ENCODE peak calls at places on chromosomes 5 and 9, in ten cellular contexts. N is ascending aorta, P is IMR-90, Z is tibial nerve, V is ovary, U is cardiac muscle cell, E is left lung, R is left ventricle myocardium inferior, C is HepG2, Y is K562. G is an unnamed sample.
A peak's percentile ranks its signal among the peaks of the same experiment; 100 is the strongest.

GRCh38 chr5:135230326-135230925 is 168.6 kb downstream of the MACROH2A1 start:
- DNase-seq in N (peak; percentile 30), P (peak; percentile 78), Z (no peak), V (no peak), U (no peak), E (peak; percentile 87), R (peak; percentile 53), C (peak; percentile 29), Y (peak; percentile 58), G (no peak)

GRCh38 chr9:130824616-130825015 is 10.4 kb upstream of the ABL1 start:
- DNase-seq in N (no peak), P (no peak), Z (no peak), V (no peak), U (no peak), E (no peak), R (no peak), C (no peak), Y (no peak), G (no peak)

GRCh38 chr5:107464403-107464802 is 206.3 kb downstream of the EFNA5 start:
- DNase-seq in N (no peak), P (no peak), Z (no peak), V (no peak), U (no peak), E (no peak), R (no peak), C (no peak), Y (no peak), G (no peak)

GRCh38 chr5:389891-390290 is 53.1 kb upstream of the EXOC3 start:
- DNase-seq in N (no peak), P (no peak), Z (no peak), V (no peak), U (no peak), E (no peak), R (no peak), C (no peak), Y (no peak), G (no peak)

GRCh38 chr5:95617057-95617456 is 2.8 kb upstream of the GPR150 start:
- DNase-seq in N (no peak), P (peak; percentile 59), Z (no peak), V (no peak), U (no peak), E (no peak), R (no peak), C (no peak), Y (no peak), G (no peak)

GRCh38 chr5:173891367-173891766 is 3.2 kb downstream of the CPEB4 start:
- DNase-seq in N (no peak), P (no peak), Z (no peak), V (no peak), U (no peak), E (no peak), R (no peak), C (no peak), Y (no peak), G (no peak)

GRCh38 chr5:40736103-40736875 is 19.5 kb downstream of the TTC33 start:
- DNase-seq in N (no peak), P (peak; percentile 74), Z (no peak), V (no peak), U (peak; percentile 52), E (no peak), R (no peak), C (peak; percentile 48), Y (peak; percentile 63), G (no peak)

GRCh38 chr5:38473008-38473407 is 83.4 kb downstream of the LIFR start:
- DNase-seq in N (no peak), P (no peak), Z (no peak), V (no peak), U (no peak), E (no peak), R (peak; percentile 32), C (no peak), Y (no peak), G (no peak)

GRCh38 chr5:143619038-143619437 is 192.9 kb upstream of the HMHB1 start:
- DNase-seq in N (no peak), P (no peak), Z (no peak), V (no peak), U (no peak), E (peak; percentile 37), R (no peak), C (no peak), Y (no peak), G (no peak)

GRCh38 chr5:96952118-96952750 is 16.4 kb downstream of the LNPEP start:
- DNase-seq in N (no peak), P (no peak), Z (no peak), V (no peak), U (no peak), E (no peak), R (no peak), C (no peak), Y (no peak), G (no peak)

GRCh38 chr9:70480405-70480980 is 66.0 kb upstream of the KLF9 start:
- DNase-seq in N (peak; percentile 70), P (peak; percentile 90), Z (peak; percentile 86), V (peak; percentile 90), U (no peak), E (peak; percentile 77), R (peak; percentile 88), C (no peak), Y (no peak), G (no peak)

DNA sequence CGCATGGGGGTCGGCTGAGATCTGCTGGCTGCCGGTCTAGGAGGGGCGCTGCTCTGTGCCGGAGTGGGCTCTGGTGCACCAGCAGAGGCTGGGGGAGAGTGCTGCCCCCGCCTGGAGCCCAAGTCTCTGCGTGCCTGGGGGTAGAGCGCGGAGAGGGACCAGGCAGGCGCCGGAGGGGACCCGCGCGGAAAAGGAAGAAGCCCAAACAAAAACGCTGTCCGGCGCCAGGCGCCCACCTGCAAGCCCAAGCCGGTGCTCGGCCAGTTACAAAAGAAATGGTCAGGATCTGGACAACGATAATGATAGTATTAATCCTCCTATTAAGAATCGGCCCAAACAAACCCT is 575 bp upstream of the S1PR3 start:
- DNase-seq in N (no peak), P (no peak), Z (no peak), V (no peak), U (peak; percentile 73), E (no peak), R (no peak), C (no peak), Y (no peak), G (no peak)
- TF ChIP-seq CTCF in N (no peak), P (no peak), Z (peak; percentile 12), V (no peak), U (no peak), E (no peak), R (no peak), C (no peak), Y (no peak), G (peak; percentile 20)

DNA sequence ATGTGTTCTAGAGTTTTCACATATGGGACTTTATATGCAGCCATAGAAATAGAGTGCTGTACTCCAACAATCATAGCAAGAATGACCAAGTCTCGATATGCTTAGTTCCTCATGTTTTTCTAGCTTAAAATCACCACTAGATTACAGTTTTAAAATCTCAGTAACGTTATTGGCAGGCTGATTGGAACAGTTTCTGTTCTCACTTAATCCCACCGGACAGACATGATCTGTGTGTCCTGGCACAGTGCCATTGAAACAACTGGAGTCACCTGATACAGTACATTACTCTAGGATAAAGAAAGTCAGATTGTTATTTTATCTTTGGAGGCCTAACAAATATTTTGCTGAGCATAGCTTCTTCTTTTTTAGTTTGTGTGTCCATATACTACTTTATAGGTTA is 45.7 kb upstream of the ERBIN start:
- DNase-seq in N (no peak), P (no peak), Z (no peak), V (no peak), U (no peak), E (no peak), R (no peak), C (no peak), Y (no peak), G (no peak)
- H3K4me3 ChIP-seq in N (no peak overlapping the region), P (no peak overlapping the region), Z (no peak overlapping the region), V (no peak overlapping the region), U (no peak overlapping the region), E (no peak overlapping the region), R (no peak overlapping the region), C (no peak overlapping the region), Y (no peak overlapping the region), G (no peak overlapping the region)

DNA sequence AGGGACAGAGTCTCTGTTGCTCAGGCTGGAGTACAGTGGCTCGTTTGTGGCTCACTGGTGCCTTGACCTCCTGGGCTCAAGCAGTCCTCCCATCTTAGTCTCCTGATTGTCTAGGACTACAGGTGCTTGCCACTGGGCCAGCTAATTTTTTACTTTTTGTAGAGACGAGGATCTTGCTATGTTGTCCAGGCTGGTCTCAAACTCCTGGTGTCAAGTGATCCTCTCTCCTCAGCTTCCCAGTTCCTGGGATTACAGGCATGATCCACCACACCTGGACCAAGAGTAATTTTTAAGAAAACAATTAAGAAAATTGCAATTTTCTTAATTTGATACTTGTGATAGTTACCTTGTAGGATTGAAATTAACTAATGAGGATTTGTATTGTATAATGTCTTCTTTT is 73.9 kb downstream of the GPBP1 start:
- DNase-seq in N (no peak), P (no peak), Z (no peak), V (no peak), U (no peak), E (no peak), R (no peak), C (no peak), Y (no peak), G (no peak)
- H3K36me3 ChIP-seq in N (peaks cover 36% of the 10 kb centered on the region), P (peaks cover 28% of the 10 kb centered on the region), Z (no peaks in the 10 kb centered on the region), V (no peaks in the 10 kb centered on the region), U (peaks cover 43% of the 10 kb centered on the region), E (peaks cover 66% of the 10 kb centered on the region), R (peaks cover 60% of the 10 kb centered on the region), C (peaks cover 10% of the 10 kb centered on the region), Y (peaks cover 72% of the 10 kb centered on the region), G (peaks cover 2% of the 10 kb centered on the region)

DNA sequence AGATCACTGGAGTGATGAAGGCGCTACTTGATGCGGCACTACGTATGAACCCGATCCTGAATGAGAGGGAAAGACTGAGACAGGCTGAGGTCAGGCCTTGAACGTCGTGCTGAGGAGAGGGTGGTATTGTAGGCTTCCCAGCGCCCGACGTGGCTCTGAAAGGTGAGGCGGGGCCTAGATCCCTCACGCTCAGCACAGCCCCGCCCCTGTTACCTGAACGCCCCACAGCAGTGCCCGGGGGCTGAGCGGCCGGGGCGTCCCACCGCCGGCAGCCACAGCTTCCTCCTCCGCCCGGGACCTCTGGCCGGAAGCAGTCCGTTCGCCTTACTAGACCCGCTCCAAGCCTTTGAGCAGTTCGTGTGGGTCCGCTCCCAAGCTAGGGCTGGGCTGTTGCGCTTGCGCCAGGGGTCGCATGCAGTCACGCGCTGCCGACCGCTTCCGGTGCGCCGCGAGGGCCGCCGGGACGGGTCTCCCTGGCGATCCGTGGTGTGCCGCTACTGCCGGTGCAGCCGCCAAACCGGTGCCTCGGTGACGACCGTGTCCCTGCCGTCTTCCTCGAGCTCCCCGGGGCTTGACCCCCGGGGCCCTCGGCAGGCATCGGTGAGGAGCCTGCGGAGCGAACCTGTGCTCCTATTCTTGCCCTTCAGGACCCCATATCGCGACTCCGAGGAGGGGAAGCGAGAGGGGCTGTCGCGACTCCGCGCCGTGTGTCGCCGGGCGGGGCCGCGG is at the start of the genes HMGXB3 and TIGD6:
- DNase-seq in N (peak; percentile 73), P (peak; percentile 95), Z (peak; percentile 75), V (peak; percentile 91), U (peak; percentile 97), E (peak; percentile 94), R (peak; percentile 92), C (peak; percentile 94), Y (peak; percentile 94), G (peak; percentile 85)
- TF ChIP-seq CTCF in N (no peak), P (no peak), Z (no peak), V (peak; percentile 15), U (no peak), E (no peak), R (no peak), C (peak; percentile 43), Y (no peak), G (no peak)

DNA sequence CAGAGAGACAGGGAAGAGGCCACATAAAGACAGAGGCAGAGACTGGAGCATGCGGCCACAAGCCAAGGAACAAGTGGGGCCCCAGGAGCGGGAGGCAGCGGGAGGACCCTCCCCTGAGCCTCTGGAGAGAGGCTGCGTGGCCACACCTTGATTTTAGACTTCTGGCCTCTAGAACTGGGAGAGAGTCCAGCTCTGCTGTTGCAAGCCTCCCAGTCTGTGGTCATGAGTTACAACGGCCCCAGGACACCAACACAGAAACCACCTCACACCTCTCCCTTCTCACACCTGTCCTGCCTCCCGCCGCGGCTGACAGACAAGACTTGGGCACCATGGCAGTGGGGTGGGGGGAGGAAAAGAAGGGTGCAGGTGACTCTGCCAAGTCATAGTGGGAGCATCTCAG is 2.2 kb downstream of the INPP5E start:
- DNase-seq in N (no peak), P (peak; percentile 34), Z (no peak), V (no peak), U (no peak), E (no peak), R (no peak), C (no peak), Y (no peak), G (no peak)
- H3K4me3 ChIP-seq in N (peak overlapping the region; percentile 83), P (peak overlapping the region; percentile 18), Z (peak overlapping the region; percentile 80), V (no peak overlapping the region), U (peak overlapping the region; percentile 99), E (peak overlapping the region; percentile 92), R (peak overlapping the region; percentile 98), C (peak overlapping the region; percentile 6), Y (peak overlapping the region; percentile 92), G (no peak overlapping the region)

G was measured in kidney epithelial cell.